ENCODE peak calls at places on chromosomes 13 and 19, in five cellular contexts. One of them, this sample, is unnamed.

GRCh38 chr19:43749898-43750297 is 4.9 kb downstream of the SMG9 start:
- DNase-seq in IMR-90: no peak
- DNase-seq in H9: no peak
- DNase-seq in mesendoderm: no peak
- DNase-seq in mesenchymal stem cell: no peak
- DNase-seq in this sample: no peak

GRCh38 chr19:50333235-50333736 is 4.1 kb upstream of the KCNC3 start:
- DNase-seq in IMR-90: peak
- DNase-seq in H9: peak
- DNase-seq in mesendoderm: peak
- DNase-seq in mesenchymal stem cell: peak
- DNase-seq in this sample: peak

GRCh38 chr13:34258646-34259386 is 440.9 kb downstream of the RFC3 start:
- DNase-seq in IMR-90: no peak
- DNase-seq in H9: no peak
- DNase-seq in mesendoderm: no peak
- DNase-seq in mesenchymal stem cell: no peak
- DNase-seq in this sample: no peak

GRCh38 chr13:45500492-45501174 is 35.9 kb downstream of the COG3 start:
- DNase-seq in IMR-90: peak
- DNase-seq in H9: no peak
- DNase-seq in mesendoderm: peak
- DNase-seq in mesenchymal stem cell: peak
- DNase-seq in this sample: no peak

GRCh38 chr19:43438291-43439162 is 23.8 kb downstream of the TEX101 start:
- DNase-seq in IMR-90: peak
- DNase-seq in H9: no peak
- DNase-seq in mesendoderm: no peak
- DNase-seq in mesenchymal stem cell: no peak
- DNase-seq in this sample: no peak

GRCh38 chr13:28297341-28297740 is 159.0 kb downstream of the PAN3 start:
- DNase-seq in IMR-90: no peak
- DNase-seq in H9: peak
- DNase-seq in mesendoderm: peak
- DNase-seq in mesenchymal stem cell: no peak
- DNase-seq in this sample: no peak

GRCh38 chr19:45616709-45617027 is 14.7 kb upstream of the GPR4 start:
- DNase-seq in IMR-90: no peak
- DNase-seq in H9: peak
- DNase-seq in mesendoderm: no peak
- DNase-seq in mesenchymal stem cell: no peak
- DNase-seq in this sample: no peak

GRCh38 chr13:101709952-101710351 is 257.5 kb downstream of the ITGBL1 start:
- DNase-seq in IMR-90: no peak
- DNase-seq in H9: no peak
- DNase-seq in mesendoderm: no peak
- DNase-seq in mesenchymal stem cell: no peak
- DNase-seq in this sample: no peak

GRCh38 chr13:32021785-32022184 is 9.8 kb upstream of the FRY start:
- DNase-seq in IMR-90: no peak
- DNase-seq in H9: no peak
- DNase-seq in mesendoderm: no peak
- DNase-seq in mesenchymal stem cell: no peak
- DNase-seq in this sample: no peak

GRCh38 chr13:50224534-50224933 is 209.3 kb downstream of the KCNRG start:
- DNase-seq in IMR-90: peak
- DNase-seq in H9: no peak
- DNase-seq in mesendoderm: no peak
- DNase-seq in mesenchymal stem cell: no peak
- DNase-seq in this sample: no peak

GRCh38 chr13:51453959-51454703 is 1.3 kb upstream of the INTS6 start:
- DNase-seq in IMR-90: peak
- DNase-seq in H9: no peak
- DNase-seq in mesendoderm: peak
- DNase-seq in mesenchymal stem cell: peak
- DNase-seq in this sample: peak

GRCh38 chr13:99894835-99895427 is 76.6 kb downstream of the ZIC5 start:
- DNase-seq in IMR-90: no peak
- DNase-seq in H9: no peak
- DNase-seq in mesendoderm: peak
- DNase-seq in mesenchymal stem cell: peak
- DNase-seq in this sample: no peak

GRCh38 chr19:5345895-5346386 is 5.3 kb upstream of the PTPRS start:
- DNase-seq in IMR-90: peak
- DNase-seq in H9: no peak
- DNase-seq in mesendoderm: peak
- DNase-seq in mesenchymal stem cell: peak
- DNase-seq in this sample: no peak
- H3K18ac ChIP-seq in IMR-90: no peak
- H3K18ac ChIP-seq in H9: no peak
- H3K18ac ChIP-seq in mesendoderm: no peak
- H3K18ac ChIP-seq in mesenchymal stem cell: no peak
- H3K18ac ChIP-seq in this sample: no peak

GRCh38 chr19:38310986-38311385 is 4.8 kb downstream of the YIF1B start:
- DNase-seq in IMR-90: no peak
- DNase-seq in H9: no peak
- DNase-seq in mesendoderm: no peak
- DNase-seq in mesenchymal stem cell: no peak
- DNase-seq in this sample: no peak
- H4K8ac ChIP-seq in IMR-90: no peak
- H4K8ac ChIP-seq in H9: no peak
- H4K8ac ChIP-seq in mesendoderm: no peak
- H4K8ac ChIP-seq in mesenchymal stem cell: no peak
- H4K8ac ChIP-seq in this sample: no peak

DNA sequence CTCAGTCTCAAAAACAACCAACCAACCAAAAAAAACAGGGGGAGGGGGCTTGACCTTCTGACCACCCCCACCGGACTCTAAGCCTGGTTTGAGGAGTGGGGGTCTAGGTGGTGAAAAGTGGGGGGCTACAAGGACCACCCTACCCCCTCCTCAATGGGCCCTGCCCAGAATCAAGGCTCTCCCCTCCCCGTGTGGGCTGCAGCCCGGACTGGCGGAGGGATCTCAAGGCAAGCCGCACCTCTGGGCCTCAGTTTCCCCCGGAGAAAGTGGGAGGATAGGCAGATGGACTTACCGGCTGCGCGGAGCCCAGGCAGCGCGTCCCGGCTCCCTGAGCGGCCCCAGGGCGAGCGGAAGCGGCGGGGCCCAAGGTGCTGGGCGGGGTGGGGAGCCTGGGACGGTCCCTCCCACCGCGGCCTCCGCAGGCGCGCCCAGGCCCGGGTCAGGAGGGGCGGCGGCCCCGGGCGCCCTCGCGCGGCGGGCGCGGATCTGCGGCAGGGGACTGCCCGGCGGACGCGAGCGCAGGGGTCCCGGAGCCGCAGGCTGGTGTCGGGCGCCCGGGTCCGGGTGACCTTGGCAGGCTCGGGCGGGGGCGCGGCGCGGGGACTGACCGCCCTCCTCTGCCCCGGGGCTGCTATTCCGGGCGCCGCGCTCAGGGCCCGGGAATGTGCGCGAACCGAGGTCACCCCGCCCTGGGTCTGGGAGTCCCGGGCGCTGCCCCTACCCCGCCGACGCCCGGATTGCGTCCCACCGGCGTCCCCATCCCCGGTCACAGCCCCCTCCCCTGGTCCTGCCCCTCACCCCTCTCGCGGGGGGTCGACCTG is at the start of gene ADAMTSL5:
- DNase-seq in IMR-90: peak
- DNase-seq in H9: peak
- DNase-seq in mesendoderm: peak
- DNase-seq in mesenchymal stem cell: peak
- DNase-seq in this sample: no peak
- H3K18ac ChIP-seq in IMR-90: peak
- H3K18ac ChIP-seq in H9: no peak
- H3K18ac ChIP-seq in mesendoderm: peak
- H3K18ac ChIP-seq in mesenchymal stem cell: peak
- H3K18ac ChIP-seq in this sample: peak

DNA sequence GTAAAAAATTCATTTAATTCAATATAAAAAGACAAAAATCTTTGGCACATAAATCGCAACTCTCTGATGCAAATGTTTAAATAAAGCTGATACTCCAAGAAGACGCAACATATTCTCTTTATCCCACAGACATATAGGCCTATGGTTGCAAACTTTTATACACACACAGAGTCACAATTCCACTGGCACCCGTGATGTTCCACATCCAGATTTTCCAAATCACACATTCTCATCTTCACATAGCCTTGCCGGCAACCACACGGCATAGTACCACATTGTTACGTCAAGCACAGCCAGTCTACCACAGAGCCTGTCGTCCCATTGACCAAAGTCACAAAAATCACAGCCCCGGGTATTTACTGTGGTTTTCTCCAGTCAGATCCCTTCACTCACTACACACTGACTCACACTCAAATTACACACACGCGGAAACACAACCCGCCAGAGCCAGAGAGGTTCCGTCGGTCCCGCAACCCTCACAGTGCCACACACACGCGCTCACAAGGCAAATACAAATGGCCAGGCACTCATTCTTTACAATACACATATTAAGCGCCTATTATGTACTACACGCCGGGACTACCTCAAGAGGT is 546 bp upstream of the ZNF546 start:
- DNase-seq in IMR-90: peak
- DNase-seq in H9: no peak
- DNase-seq in mesendoderm: no peak
- DNase-seq in mesenchymal stem cell: peak
- DNase-seq in this sample: no peak
- H4K8ac ChIP-seq in IMR-90: peak
- H4K8ac ChIP-seq in H9: no peak
- H4K8ac ChIP-seq in mesendoderm: no peak
- H4K8ac ChIP-seq in mesenchymal stem cell: peak
- H4K8ac ChIP-seq in this sample: no peak

DNA sequence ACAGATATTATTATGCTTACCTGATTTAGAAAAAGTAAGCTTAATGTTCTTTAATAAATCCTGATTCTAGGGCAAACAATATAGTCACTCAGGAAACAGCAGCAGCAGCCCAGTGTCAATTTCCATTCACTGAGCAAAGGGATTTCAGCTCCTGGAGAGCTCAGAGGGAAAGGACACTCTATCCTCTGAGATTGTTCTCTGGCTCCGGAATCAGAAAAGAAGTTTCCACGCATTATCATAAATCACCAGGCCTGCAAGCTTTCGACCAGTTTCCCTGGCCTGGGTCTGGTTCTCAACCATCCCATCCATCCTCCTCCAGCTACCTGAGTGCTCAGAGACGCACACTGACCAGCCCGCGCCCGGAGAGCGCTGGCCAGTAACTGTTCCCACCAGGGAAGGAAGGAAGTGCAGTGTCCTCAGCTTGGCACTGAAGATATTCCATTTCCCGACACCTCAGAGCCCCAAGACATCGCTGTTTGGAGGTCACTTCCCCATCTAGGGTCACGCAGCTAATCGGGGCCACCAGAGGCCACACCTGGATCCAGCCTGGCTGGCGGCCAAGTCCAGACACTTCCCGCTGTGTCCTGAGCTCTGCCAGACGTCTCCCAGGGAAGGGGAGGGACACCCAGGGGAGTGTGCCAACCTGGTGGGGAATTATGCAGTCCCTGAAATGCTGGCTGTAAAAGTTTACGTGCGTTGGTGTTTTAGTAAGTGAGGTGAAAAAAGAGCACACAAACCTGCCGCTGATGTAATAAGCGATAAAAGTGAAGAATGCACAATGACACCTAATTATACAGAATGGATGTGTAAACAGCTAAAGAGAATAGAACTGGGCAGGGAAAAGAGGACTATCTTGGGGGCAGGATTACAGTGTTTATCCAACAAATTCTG is 29.1 kb downstream of the EPS15L1 start:
- DNase-seq in IMR-90: no peak
- DNase-seq in H9: no peak
- DNase-seq in mesendoderm: no peak
- DNase-seq in mesenchymal stem cell: no peak
- DNase-seq in this sample: no peak
- H3K18ac ChIP-seq in IMR-90: no peak
- H3K18ac ChIP-seq in H9: no peak
- H3K18ac ChIP-seq in mesendoderm: no peak
- H3K18ac ChIP-seq in mesenchymal stem cell: peak
- H3K18ac ChIP-seq in this sample: no peak